ENCODE peak calls at places on chromosomes 1 and 21, in nine cellular contexts. A is BJ, S is nephron progenitor cell, N is thyroid gland, U is lower lobe of right lung, Q is MM.1S, W is fibroblast of mammary gland, O is lower leg skin, Y is progenitor cell of endocrine pancreas. F is an unnamed sample.

GRCh38 chr1:6358757-6359567 is 34.6 kb downstream of the ACOT7 start:
- DNase-seq in A (no peak), Y (no peak), O (no peak), U (peak), W (peak), Q (no peak), S (no peak), N (no peak), F (peak)

GRCh38 chr1:236311040-236311439 is 29.3 kb upstream of the ERO1B start:
- DNase-seq in U (no peak), N (no peak), S (no peak), W (no peak), A (no peak), Y (no peak), Q (no peak), O (no peak), F (no peak)

GRCh38 chr1:30048905-30049304 is 674.5 kb downstream of the MATN1 start:
- DNase-seq in Q (no peak), W (no peak), A (no peak), Y (no peak), U (no peak), O (no peak), N (no peak), S (no peak), F (no peak)

GRCh38 chr21:14382486-14382834 is 486 bp downstream of the HSPA13 start:
- DNase-seq in Y (no peak), W (peak), S (no peak), O (peak), Q (no peak), A (no peak), U (no peak), N (peak), F (no peak)

GRCh38 chr1:240287722-240288121 is 196.0 kb downstream of the FMN2 start:
- DNase-seq in U (no peak), N (peak), S (no peak), Y (no peak), O (no peak), A (no peak), Q (no peak), W (no peak), F (no peak)

GRCh38 chr1:61157420-61157987 is 75.1 kb downstream of the NFIA start:
- DNase-seq in O (no peak), N (no peak), Q (peak), A (peak), Y (no peak), U (no peak), S (no peak), W (peak), F (peak)

GRCh38 chr1:21935891-21936365 is 1.2 kb downstream of the HSPG2 start:
- DNase-seq in W (no peak), U (peak), Y (no peak), S (no peak), Q (no peak), A (no peak), N (peak), O (no peak), F (no peak)

GRCh38 chr1:8204823-8205222 is 113.1 kb upstream of the SLC45A1 start:
- DNase-seq in Q (no peak), Y (no peak), W (no peak), U (no peak), A (no peak), N (no peak), S (no peak), O (no peak), F (peak)

GRCh38 chr21:14259669-14260458 is 43.9 kb downstream of the RBM11 start:
- DNase-seq in A (no peak), W (peak), O (no peak), S (peak), Q (peak), U (no peak), N (no peak), Y (no peak), F (peak)

GRCh38 chr21:23402929-23403520 is 2204.3 kb downstream of the MRPL39 start:
- DNase-seq in W (no peak), A (no peak), S (no peak), Y (no peak), O (no peak), Q (no peak), U (no peak), N (no peak), F (no peak)

GRCh38 chr1:223813645-223814044 is 32.1 kb downstream of the TP53BP2 start:
- DNase-seq in U (no peak), Y (no peak), S (no peak), N (no peak), A (no peak), W (no peak), O (no peak), Q (no peak), F (no peak)

GRCh38 chr1:234838182-234838581 is 228.2 kb upstream of the IRF2BP2 start:
- DNase-seq in Q (no peak), N (no peak), S (no peak), U (no peak), W (no peak), A (no peak), O (no peak), Y (no peak), F (no peak)

GRCh38 chr1:6694126-6694713 is 7.4 kb downstream of the DNAJC11 start:
- DNase-seq in A (no peak), W (no peak), U (no peak), S (no peak), Q (no peak), O (no peak), N (no peak), Y (no peak), F (no peak)

GRCh38 chr1:153792631-153793041 is 17.4 kb downstream of the SLC27A3 start:
- DNase-seq in O (no peak), W (no peak), U (no peak), S (no peak), A (no peak), Q (no peak), Y (no peak), N (no peak), F (no peak)

GRCh38 chr1:85461216-85461945 is 3.6 kb downstream of the DDAH1 start:
- DNase-seq in N (no peak), S (no peak), Y (no peak), Q (no peak), O (no peak), U (no peak), A (no peak), W (no peak), F (no peak)

GRCh38 chr1:215679231-215679630 is 112.1 kb downstream of the KCTD3 start:
- DNase-seq in Y (no peak), U (no peak), O (no peak), N (no peak), A (no peak), Q (no peak), W (no peak), S (no peak), F (no peak)

GRCh38 chr1:215677112-215677511 is 110.0 kb downstream of the KCTD3 start:
- DNase-seq in U (no peak), Q (no peak), S (no peak), O (no peak), N (no peak), Y (no peak), A (no peak), W (no peak), F (no peak)

DNA sequence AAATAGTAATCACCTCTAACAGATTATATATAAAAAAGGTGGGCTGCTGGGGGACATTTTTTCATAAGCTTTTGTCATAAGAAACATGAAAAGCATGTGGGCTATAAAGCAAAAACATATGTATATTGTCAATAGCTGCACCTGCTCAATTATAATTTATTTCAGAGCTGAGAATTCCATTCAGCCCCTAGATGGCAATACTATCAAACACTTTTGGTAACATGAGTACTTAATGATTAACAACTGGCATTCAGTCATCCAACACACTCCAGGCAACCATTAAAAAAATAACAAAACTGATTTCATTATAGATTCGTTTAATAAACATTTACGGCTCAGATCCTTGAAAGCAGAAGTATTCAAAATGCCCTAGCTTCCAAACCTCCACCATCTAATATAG is 115.1 kb downstream of the KCTD3 start:
- DNase-seq in Y (no peak), N (no peak), W (peak), S (no peak), O (no peak), A (no peak), U (no peak), Q (peak), F (no peak)
- TF ChIP-seq CTCF in Y (peak), N (no peak), W (peak), S (no peak), O (no peak), A (no peak), U (no peak), Q (peak), F (no peak)

GRCh38 chr1:42399315-42400100 is 18.9 kb downstream of the RIMKLA start:
- DNase-seq in O (no peak), W (no peak), S (no peak), A (no peak), U (no peak), N (no peak), Q (no peak), Y (no peak), F (no peak)

GRCh38 chr1:42403880-42404400 is 23.3 kb downstream of the RIMKLA start:
- DNase-seq in Y (no peak), A (no peak), Q (no peak), N (no peak), O (no peak), U (no peak), W (no peak), S (no peak), F (peak)
- TF ChIP-seq CTCF in Y (no peak), A (no peak), Q (no peak), N (no peak), O (no peak), U (peak), W (peak), S (no peak), F (no peak)

DNA sequence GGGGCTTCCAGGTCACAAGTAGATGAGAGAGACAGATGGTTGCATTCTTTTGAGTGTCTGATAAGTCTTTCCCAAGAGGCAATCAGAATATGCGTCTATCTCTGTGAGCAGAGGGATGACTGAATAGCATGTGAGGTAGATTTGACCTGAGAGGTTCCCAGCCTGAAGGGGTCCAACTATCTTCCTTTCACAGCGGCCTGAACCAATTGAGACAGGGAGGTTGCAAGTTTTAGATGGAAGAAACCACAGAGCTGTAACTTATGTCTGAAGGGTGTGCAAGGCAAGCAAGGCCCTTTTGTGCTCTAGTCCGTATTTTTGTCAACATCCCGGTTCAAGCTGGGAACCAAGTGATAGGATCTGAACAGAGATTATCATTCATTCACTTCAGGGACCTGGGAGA is 9.9 kb upstream of the RNF187 start:
- DNase-seq in Q (no peak), S (no peak), U (no peak), A (no peak), Y (no peak), N (no peak), W (no peak), O (no peak), F (no peak)
- TF ChIP-seq CTCF in Q (no peak), S (no peak), U (no peak), A (no peak), Y (no peak), N (no peak), W (no peak), O (no peak), F (no peak)

DNA sequence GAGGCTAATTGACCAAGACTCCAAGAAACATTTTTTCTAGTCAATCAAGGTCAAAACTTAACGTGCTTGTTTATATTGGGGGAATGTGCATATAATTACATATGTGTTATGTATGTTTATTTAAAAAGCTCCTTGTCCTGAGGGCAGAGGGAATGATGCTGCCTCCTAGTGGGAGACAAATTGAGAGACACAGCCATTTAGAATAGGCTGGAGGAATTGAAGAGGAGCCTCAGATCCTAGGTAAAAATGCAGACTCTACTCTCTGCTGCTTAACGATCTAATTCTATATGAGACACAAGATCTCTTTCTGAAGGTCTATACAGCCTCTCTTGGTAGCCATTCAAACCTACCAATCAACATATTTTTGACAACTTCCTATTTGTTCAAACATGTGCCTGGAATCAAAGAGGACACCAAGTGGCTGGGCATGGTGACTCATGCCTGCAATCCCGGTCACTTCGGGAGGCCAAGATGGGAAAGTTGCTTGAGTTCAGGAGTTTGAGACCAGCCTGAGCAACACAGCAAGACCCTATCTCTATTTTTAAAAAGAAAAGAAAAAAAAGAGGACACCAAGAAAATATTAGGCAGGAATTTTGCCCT is 136.6 kb upstream of the ZNF648 start:
- DNase-seq in Q (no peak), W (peak), U (no peak), N (no peak), Y (no peak), A (no peak), O (no peak), S (no peak), F (no peak)
- TF ChIP-seq CTCF in Q (no peak), W (peak), U (peak), N (peak), Y (no peak), A (peak), O (no peak), S (peak), F (no peak)

F was measured in cardiac muscle cell.